ENCODE peak calls at places on chromosomes 6 and 20, in four cellular contexts. Z is NCI-H1105, C is GM23248, R is LoVo. J is an unnamed sample.
A peak's percentile ranks its signal among the peaks of the same experiment; 100 is the strongest.

GRCh38 chr6:32332433-32332832 is 39.3 kb downstream of the TSBP1 start:
- DNase-seq in R (no peak), C (no peak), Z (no peak), J (peak; percentile 17)

GRCh38 chr6:125658759-125659431 is 90.5 kb upstream of the HEY2 start:
- DNase-seq in C (peak; percentile 40), R (no peak), Z (no peak), J (peak; percentile 14)

GRCh38 chr20:33277471-33278441 is 5.3 kb upstream of the BPIFB1 start:
- DNase-seq in C (no peak), R (peak; percentile 16), Z (no peak), J (no peak)

GRCh38 chr6:139262519-139263300 is 29.1 kb downstream of the TXLNB start:
- DNase-seq in C (peak; percentile 30), R (no peak), Z (no peak), J (no peak)

GRCh38 chr6:128343666-128344065 is 176.7 kb downstream of the PTPRK start:
- DNase-seq in R (no peak), Z (no peak), C (no peak), J (no peak)

GRCh38 chr6:105080279-105080678 is 99.5 kb downstream of the POPDC3 start:
- DNase-seq in C (no peak), R (no peak), Z (no peak), J (no peak)

GRCh38 chr6:10847684-10848083 is 9.3 kb upstream of the MAK start:
- DNase-seq in R (no peak), C (peak; percentile 27), Z (no peak), J (peak; percentile 8)

GRCh38 chr6:168279403-168279935 is 40.1 kb downstream of the DACT2 start:
- DNase-seq in Z (no peak), R (no peak), C (no peak), J (no peak)

GRCh38 chr6:142045380-142046270 is 87.1 kb upstream of the GJE1 start:
- DNase-seq in C (peak; percentile 77), Z (no peak), R (peak; percentile 7), J (peak; percentile 72)

GRCh38 chr6:37303891-37304503 is 46.1 kb upstream of the TMEM217 start:
- DNase-seq in Z (no peak), C (peak; percentile 70), R (no peak), J (peak; percentile 68)

GRCh38 chr20:1177680-1178079 is 7.1 kb downstream of the TMEM74B start:
- DNase-seq in C (peak; percentile 15), Z (no peak), R (no peak), J (peak; percentile 18)

GRCh38 chr6:6976193-6976592 is 131.6 kb upstream of the RREB1 start:
- DNase-seq in Z (no peak), R (no peak), C (no peak), J (no peak)

GRCh38 chr6:1244941-1245340 is 67.0 kb upstream of the FOXQ1 start:
- DNase-seq in Z (peak; percentile 14), C (peak; percentile 55), R (no peak), J (no peak)

GRCh38 chr6:31712296-31712695 is 2.9 kb upstream of the LY6G6D start:
- DNase-seq in R (no peak), C (no peak), Z (no peak), J (no peak)

GRCh38 chr6:132235596-132236280 is 165.5 kb downstream of the MOXD1 start:
- DNase-seq in Z (no peak), R (no peak), C (peak; percentile 50), J (no peak)

GRCh38 chr6:168127384-168127868 is 48.4 kb upstream of the FRMD1 start:
- DNase-seq in C (no peak), R (no peak), Z (no peak), J (no peak)

GRCh38 chr6:157228421-157229218 is 94.7 kb downstream of the TMEM242 start:
- DNase-seq in R (no peak), C (no peak), Z (peak; percentile 100), J (no peak)

GRCh38 chr20:12874933-12875332 is 133.8 kb upstream of the SPTLC3 start:
- DNase-seq in Z (no peak), C (no peak), R (no peak), J (no peak)

GRCh38 chr6:149459761-149460160 is 25.1 kb downstream of the ZC3H12D start:
- DNase-seq in R (no peak), C (peak; percentile 15), Z (no peak), J (no peak)

GRCh38 chr20:51187318-51187717 is 164.4 kb upstream of the KCNG1 start:
- DNase-seq in Z (no peak), R (no peak), C (no peak), J (no peak)

GRCh38 chr6:168263351-168263905 is 56.1 kb downstream of the DACT2 start:
- DNase-seq in Z (no peak), R (no peak), C (no peak), J (no peak)

GRCh38 chr6:148128014-148128730 is 214.5 kb upstream of the SASH1 start:
- DNase-seq in R (no peak), Z (no peak), C (peak; percentile 23), J (peak; percentile 13)

GRCh38 chr20:53940883-53941546 is 129.4 kb downstream of the BCAS1 start:
- DNase-seq in R (no peak), Z (no peak), C (peak; percentile 93), J (peak; percentile 91)

GRCh38 chr6:166318649-166319600 is 10.7 kb upstream of the PRR18 start:
- DNase-seq in C (no peak), R (no peak), Z (no peak), J (no peak)

GRCh38 chr20:60359010-60359409 is 400.8 kb downstream of the CDH26 start:
- DNase-seq in R (no peak), C (no peak), Z (no peak), J (no peak)